ENCODE peak calls at places on chromosomes 11 and 22, in ten cellular contexts. One of them, this sample, is unnamed.

GRCh38 chr11:112216591-112217105 is 9.6 kb upstream of the PTS start:
- DNase-seq in retinal pigment epithelial cell: no peak
- DNase-seq in astrocyte of the spinal cord: peak; percentile 42
- DNase-seq in fibroblast of pulmonary artery: peak; percentile 38
- DNase-seq in fibroblast of mammary gland: peak; percentile 25
- DNase-seq in RWPE1: no peak
- DNase-seq in Calu3: no peak
- DNase-seq in breast epithelium: no peak
- DNase-seq in AG04450: peak; percentile 51
- DNase-seq in AG04449: no peak
- DNase-seq in this sample: no peak

GRCh38 chr22:48811885-48812284 is 1015.8 kb downstream of the BRD1 start:
- DNase-seq in fibroblast of pulmonary artery: no peak
- DNase-seq in retinal pigment epithelial cell: no peak
- DNase-seq in astrocyte of the spinal cord: no peak
- DNase-seq in AG04449: no peak
- DNase-seq in AG04450: no peak
- DNase-seq in RWPE1: no peak
- DNase-seq in breast epithelium: no peak
- DNase-seq in fibroblast of mammary gland: no peak
- DNase-seq in Calu3: no peak
- DNase-seq in this sample: no peak

GRCh38 chr11:87369888-87370287 is 332.2 kb downstream of the TMEM135 start:
- DNase-seq in Calu3: no peak
- DNase-seq in RWPE1: no peak
- DNase-seq in fibroblast of pulmonary artery: no peak
- DNase-seq in retinal pigment epithelial cell: no peak
- DNase-seq in astrocyte of the spinal cord: no peak
- DNase-seq in AG04449: no peak
- DNase-seq in AG04450: no peak
- DNase-seq in breast epithelium: no peak
- DNase-seq in fibroblast of mammary gland: no peak
- DNase-seq in this sample: no peak

GRCh38 chr11:128098840-128099239 is 488.5 kb downstream of the ETS1 start:
- DNase-seq in fibroblast of pulmonary artery: no peak
- DNase-seq in breast epithelium: no peak
- DNase-seq in retinal pigment epithelial cell: no peak
- DNase-seq in RWPE1: no peak
- DNase-seq in AG04450: no peak
- DNase-seq in Calu3: no peak
- DNase-seq in AG04449: no peak
- DNase-seq in fibroblast of mammary gland: no peak
- DNase-seq in astrocyte of the spinal cord: no peak
- DNase-seq in this sample: no peak

GRCh38 chr11:14422052-14422813 is 63.2 kb upstream of the RRAS2 start:
- DNase-seq in fibroblast of mammary gland: peak; percentile 99
- DNase-seq in fibroblast of pulmonary artery: peak; percentile 99
- DNase-seq in Calu3: peak; percentile 62
- DNase-seq in RWPE1: peak; percentile 95
- DNase-seq in AG04450: peak; percentile 100
- DNase-seq in breast epithelium: peak; percentile 65
- DNase-seq in AG04449: peak; percentile 98
- DNase-seq in astrocyte of the spinal cord: peak; percentile 98
- DNase-seq in retinal pigment epithelial cell: peak; percentile 81
- DNase-seq in this sample: peak; percentile 95

GRCh38 chr11:62370743-62371440 is 33.6 kb downstream of the ASRGL1 start:
- DNase-seq in Calu3: no peak
- DNase-seq in fibroblast of mammary gland: no peak
- DNase-seq in RWPE1: no peak
- DNase-seq in astrocyte of the spinal cord: no peak
- DNase-seq in retinal pigment epithelial cell: no peak
- DNase-seq in AG04450: no peak
- DNase-seq in AG04449: no peak
- DNase-seq in fibroblast of pulmonary artery: no peak
- DNase-seq in breast epithelium: no peak
- DNase-seq in this sample: peak; percentile 62

GRCh38 chr11:1460396-1460795 is 26.2 kb downstream of the MOB2 start:
- DNase-seq in breast epithelium: no peak
- DNase-seq in RWPE1: no peak
- DNase-seq in fibroblast of mammary gland: peak; percentile 51
- DNase-seq in fibroblast of pulmonary artery: peak; percentile 62
- DNase-seq in Calu3: no peak
- DNase-seq in astrocyte of the spinal cord: no peak
- DNase-seq in AG04449: no peak
- DNase-seq in retinal pigment epithelial cell: no peak
- DNase-seq in AG04450: peak; percentile 13
- DNase-seq in this sample: peak; percentile 92

GRCh38 chr11:112464949-112465348 is 204.3 kb upstream of the PLET1 start:
- DNase-seq in Calu3: no peak
- DNase-seq in AG04449: no peak
- DNase-seq in fibroblast of pulmonary artery: no peak
- DNase-seq in retinal pigment epithelial cell: no peak
- DNase-seq in AG04450: no peak
- DNase-seq in fibroblast of mammary gland: no peak
- DNase-seq in RWPE1: no peak
- DNase-seq in astrocyte of the spinal cord: no peak
- DNase-seq in breast epithelium: no peak
- DNase-seq in this sample: no peak

GRCh38 chr11:29321293-29322132 is 695.3 kb downstream of the KCNA4 start:
- DNase-seq in AG04450: peak; percentile 76
- DNase-seq in retinal pigment epithelial cell: no peak
- DNase-seq in fibroblast of mammary gland: peak; percentile 58
- DNase-seq in RWPE1: peak; percentile 62
- DNase-seq in astrocyte of the spinal cord: peak; percentile 88
- DNase-seq in fibroblast of pulmonary artery: peak; percentile 39
- DNase-seq in AG04449: no peak
- DNase-seq in breast epithelium: no peak
- DNase-seq in Calu3: peak; percentile 50
- DNase-seq in this sample: no peak

GRCh38 chr11:6458352-6458751 is 15.4 kb downstream of the TRIM3 start:
- DNase-seq in breast epithelium: no peak
- DNase-seq in Calu3: peak; percentile 20
- DNase-seq in AG04449: no peak
- DNase-seq in RWPE1: no peak
- DNase-seq in fibroblast of mammary gland: no peak
- DNase-seq in retinal pigment epithelial cell: no peak
- DNase-seq in AG04450: no peak
- DNase-seq in fibroblast of pulmonary artery: no peak
- DNase-seq in astrocyte of the spinal cord: no peak
- DNase-seq in this sample: no peak

GRCh38 chr11:131278472-131278871 is 91.9 kb upstream of the NTM start:
- DNase-seq in breast epithelium: no peak
- DNase-seq in fibroblast of pulmonary artery: no peak
- DNase-seq in AG04450: no peak
- DNase-seq in AG04449: no peak
- DNase-seq in fibroblast of mammary gland: no peak
- DNase-seq in astrocyte of the spinal cord: no peak
- DNase-seq in RWPE1: no peak
- DNase-seq in Calu3: no peak
- DNase-seq in retinal pigment epithelial cell: no peak
- DNase-seq in this sample: no peak

GRCh38 chr11:2093575-2094353 is 45.4 kb downstream of the IGF2 start:
- DNase-seq in fibroblast of mammary gland: peak; percentile 66
- DNase-seq in AG04449: no peak
- DNase-seq in fibroblast of pulmonary artery: peak; percentile 20
- DNase-seq in Calu3: no peak
- DNase-seq in breast epithelium: peak; percentile 81
- DNase-seq in AG04450: no peak
- DNase-seq in retinal pigment epithelial cell: no peak
- DNase-seq in RWPE1: peak; percentile 27
- DNase-seq in astrocyte of the spinal cord: no peak
- DNase-seq in this sample: peak; percentile 62

DNA sequence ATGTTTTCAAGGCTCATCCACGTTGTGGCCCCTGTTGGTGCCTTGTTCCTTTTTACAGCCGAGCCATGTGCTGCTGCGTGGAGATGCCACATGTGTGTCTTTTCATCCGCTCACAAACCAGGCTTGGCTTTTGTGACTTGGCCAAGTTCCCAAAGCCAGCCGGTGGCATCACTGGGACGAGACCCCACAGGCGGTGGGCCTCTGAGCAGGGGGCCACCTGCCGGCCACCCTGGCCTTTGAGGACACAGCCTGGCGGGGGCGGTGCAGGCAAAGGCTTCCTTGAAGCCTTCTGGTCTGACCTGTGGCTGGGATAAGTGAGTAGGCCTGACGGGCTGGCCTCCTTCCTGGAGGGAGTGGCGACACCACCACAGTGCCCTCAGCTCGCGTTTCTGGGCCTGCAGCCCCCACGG is 10.6 kb downstream of the GRK2 start:
- DNase-seq in astrocyte of the spinal cord: peak; percentile 29
- DNase-seq in retinal pigment epithelial cell: no peak
- DNase-seq in fibroblast of mammary gland: peak; percentile 67
- DNase-seq in breast epithelium: no peak
- DNase-seq in Calu3: no peak
- DNase-seq in fibroblast of pulmonary artery: peak; percentile 33
- DNase-seq in AG04449: no peak
- DNase-seq in AG04450: no peak
- DNase-seq in RWPE1: no peak
- DNase-seq in this sample: no peak
- TF ChIP-seq CTCF in astrocyte of the spinal cord: peak; percentile 44
- TF ChIP-seq CTCF in retinal pigment epithelial cell: peak; percentile 23
- TF ChIP-seq CTCF in fibroblast of mammary gland: peak; percentile 26
- TF ChIP-seq CTCF in breast epithelium: peak; percentile 32
- TF ChIP-seq CTCF in Calu3: no peak
- TF ChIP-seq CTCF in fibroblast of pulmonary artery: peak; percentile 6
- TF ChIP-seq CTCF in AG04449: peak; percentile 51
- TF ChIP-seq CTCF in AG04450: peak; percentile 15
- TF ChIP-seq CTCF in RWPE1: peak; percentile 19
- TF ChIP-seq CTCF in this sample: peak; percentile 14

DNA sequence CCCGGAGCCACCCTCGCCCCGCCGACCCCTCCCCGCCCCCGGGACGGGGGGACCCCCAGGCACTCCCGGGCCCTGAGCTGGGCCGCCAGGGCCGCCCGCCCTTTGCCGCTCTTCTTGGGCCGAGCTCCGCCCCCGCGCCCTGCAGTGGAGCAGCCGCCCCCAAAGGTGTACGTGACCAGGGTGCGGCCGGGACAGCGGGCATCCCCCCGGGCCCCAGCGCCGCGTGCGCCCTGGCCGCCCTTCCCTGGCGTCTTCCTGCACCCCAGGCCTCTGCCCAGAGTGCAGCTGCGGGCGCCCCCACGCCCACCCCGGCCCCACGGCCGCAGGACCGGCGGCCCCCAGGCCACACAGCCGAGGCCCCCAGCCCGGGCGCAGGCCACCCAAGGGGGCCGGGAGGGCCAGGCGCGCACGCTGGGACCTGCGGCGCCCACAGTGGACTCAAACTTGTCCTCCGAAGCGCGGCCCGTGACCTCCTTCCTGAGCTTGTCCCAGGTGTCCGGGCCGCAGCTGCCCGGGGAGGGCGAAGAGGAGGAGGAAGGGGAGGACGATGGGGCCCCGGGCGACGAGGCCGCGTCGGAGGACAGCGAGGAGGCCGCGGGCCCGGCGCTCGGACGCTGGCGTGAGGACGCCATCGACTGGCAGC is 7.4 kb downstream of the B4GALNT4 start:
- DNase-seq in Calu3: no peak
- DNase-seq in AG04450: no peak
- DNase-seq in retinal pigment epithelial cell: no peak
- DNase-seq in AG04449: no peak
- DNase-seq in fibroblast of pulmonary artery: no peak
- DNase-seq in fibroblast of mammary gland: no peak
- DNase-seq in RWPE1: no peak
- DNase-seq in breast epithelium: no peak
- DNase-seq in astrocyte of the spinal cord: no peak
- DNase-seq in this sample: no peak
- TF ChIP-seq CTCF in Calu3: no peak
- TF ChIP-seq CTCF in AG04450: no peak
- TF ChIP-seq CTCF in retinal pigment epithelial cell: no peak
- TF ChIP-seq CTCF in AG04449: no peak
- TF ChIP-seq CTCF in fibroblast of pulmonary artery: no peak
- TF ChIP-seq CTCF in fibroblast of mammary gland: no peak
- TF ChIP-seq CTCF in RWPE1: no peak
- TF ChIP-seq CTCF in breast epithelium: no peak
- TF ChIP-seq CTCF in astrocyte of the spinal cord: no peak
- TF ChIP-seq CTCF in this sample: no peak

GRCh38 chr22:39349506-39349966 is 255 bp upstream of the SYNGR1 start:
- DNase-seq in AG04449: no peak
- DNase-seq in astrocyte of the spinal cord: no peak
- DNase-seq in Calu3: peak; percentile 52
- DNase-seq in fibroblast of pulmonary artery: no peak
- DNase-seq in breast epithelium: no peak
- DNase-seq in retinal pigment epithelial cell: no peak
- DNase-seq in AG04450: no peak
- DNase-seq in fibroblast of mammary gland: no peak
- DNase-seq in RWPE1: no peak
- DNase-seq in this sample: no peak
- TF ChIP-seq CTCF in AG04449: no peak
- TF ChIP-seq CTCF in astrocyte of the spinal cord: no peak
- TF ChIP-seq CTCF in Calu3: no peak
- TF ChIP-seq CTCF in fibroblast of pulmonary artery: no peak
- TF ChIP-seq CTCF in breast epithelium: no peak
- TF ChIP-seq CTCF in retinal pigment epithelial cell: no peak
- TF ChIP-seq CTCF in AG04450: no peak
- TF ChIP-seq CTCF in fibroblast of mammary gland: no peak
- TF ChIP-seq CTCF in RWPE1: peak; percentile 6
- TF ChIP-seq CTCF in this sample: no peak

GRCh38 chr11:40508307-40508706 is 951.1 kb downstream of the LRRC4C start:
- DNase-seq in retinal pigment epithelial cell: no peak
- DNase-seq in fibroblast of pulmonary artery: no peak
- DNase-seq in breast epithelium: no peak
- DNase-seq in AG04449: no peak
- DNase-seq in RWPE1: no peak
- DNase-seq in astrocyte of the spinal cord: no peak
- DNase-seq in AG04450: no peak
- DNase-seq in fibroblast of mammary gland: no peak
- DNase-seq in Calu3: no peak
- DNase-seq in this sample: no peak

GRCh38 chr11:40517122-40517521 is 942.3 kb downstream of the LRRC4C start:
- DNase-seq in fibroblast of mammary gland: no peak
- DNase-seq in Calu3: no peak
- DNase-seq in AG04450: no peak
- DNase-seq in RWPE1: no peak
- DNase-seq in breast epithelium: no peak
- DNase-seq in astrocyte of the spinal cord: no peak
- DNase-seq in AG04449: no peak
- DNase-seq in retinal pigment epithelial cell: no peak
- DNase-seq in fibroblast of pulmonary artery: no peak
- DNase-seq in this sample: no peak

GRCh38 chr11:40513281-40513680 is 946.2 kb downstream of the LRRC4C start:
- DNase-seq in fibroblast of pulmonary artery: no peak
- DNase-seq in RWPE1: no peak
- DNase-seq in breast epithelium: no peak
- DNase-seq in retinal pigment epithelial cell: no peak
- DNase-seq in Calu3: no peak
- DNase-seq in AG04450: no peak
- DNase-seq in fibroblast of mammary gland: no peak
- DNase-seq in AG04449: no peak
- DNase-seq in astrocyte of the spinal cord: no peak
- DNase-seq in this sample: no peak

DNA sequence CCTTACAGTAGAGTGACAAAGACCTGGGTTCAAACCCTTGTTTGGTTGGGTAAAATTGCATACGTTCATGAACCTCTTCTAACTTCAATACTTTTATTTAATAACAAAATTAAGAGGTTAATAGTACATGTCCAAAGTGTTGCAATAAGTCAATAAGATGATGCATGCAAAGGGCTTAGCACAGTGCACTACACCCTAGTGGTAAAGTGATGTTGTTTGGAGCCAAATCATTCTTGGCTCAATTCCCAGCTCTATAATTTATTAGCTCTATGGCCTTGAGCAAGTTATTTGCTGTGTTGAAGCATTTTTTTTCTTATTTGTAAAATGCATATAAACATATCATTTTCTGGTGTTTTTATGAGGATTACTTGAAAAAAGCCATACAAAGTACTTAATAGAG is 945.3 kb downstream of the LRRC4C start:
- DNase-seq in fibroblast of mammary gland: peak; percentile 71
- DNase-seq in AG04450: no peak
- DNase-seq in Calu3: no peak
- DNase-seq in astrocyte of the spinal cord: no peak
- DNase-seq in fibroblast of pulmonary artery: no peak
- DNase-seq in breast epithelium: no peak
- DNase-seq in retinal pigment epithelial cell: peak; percentile 2
- DNase-seq in RWPE1: peak; percentile 4
- DNase-seq in AG04449: no peak
- DNase-seq in this sample: no peak
- TF ChIP-seq CTCF in fibroblast of mammary gland: no peak
- TF ChIP-seq CTCF in AG04450: no peak
- TF ChIP-seq CTCF in Calu3: no peak
- TF ChIP-seq CTCF in astrocyte of the spinal cord: no peak
- TF ChIP-seq CTCF in fibroblast of pulmonary artery: no peak
- TF ChIP-seq CTCF in breast epithelium: no peak
- TF ChIP-seq CTCF in retinal pigment epithelial cell: peak; percentile 5
- TF ChIP-seq CTCF in RWPE1: no peak
- TF ChIP-seq CTCF in AG04449: no peak
- TF ChIP-seq CTCF in this sample: no peak